ENCODE peak calls at places on chromosomes 3 and 15, in six cellular contexts. B is activated CD4-positive, alpha-beta T cell treated with anti-CD3 and anti-CD28 coated beads for 24 hours; P is putamen; W is ELF-1; M is activated T-cell treated with anti-CD3 and anti-CD28 coated beads, Interleukin-2, amount 50 U/mL, for 72 hours; R is substantia nigra. K is an unnamed sample.
A peak's percentile ranks its signal among the peaks of the same experiment; 100 is the strongest.

GRCh38 chr3:197289726-197290125 is 8.7 kb downstream of the DLG1 start:
- DNase-seq in M (no peak), B (no peak), P (no peak), W (no peak), R (no peak), K (no peak)

GRCh38 chr3:30770387-30770786 is 124.1 kb downstream of the GADL1 start:
- DNase-seq in P (peak; percentile 28), M (no peak), B (no peak), W (peak; percentile 61), R (peak; percentile 12), K (peak; percentile 19)

GRCh38 chr3:52351762-52352055 is 35.6 kb downstream of the DNAH1 start:
- DNase-seq in M (no peak), R (no peak), P (no peak), W (no peak), B (no peak), K (no peak)

GRCh38 chr3:43180027-43180426 is 74.1 kb upstream of the POMGNT2 start:
- DNase-seq in R (no peak), B (no peak), W (no peak), P (no peak), M (no peak), K (no peak)

GRCh38 chr3:38039899-38040261 is 872 bp downstream of the DLEC1 start:
- DNase-seq in B (no peak), R (no peak), M (peak; percentile 28), W (no peak), P (peak; percentile 40), K (peak; percentile 83)

GRCh38 chr15:79007066-79007465 is 62.2 kb upstream of the CTSH start:
- DNase-seq in W (peak; percentile 75), P (no peak), R (no peak), M (peak; percentile 55), B (peak; percentile 17), K (no peak)

GRCh38 chr15:73633991-73634495 is 854 bp upstream of the NPTN start:
- DNase-seq in R (no peak), W (peak; percentile 79), P (no peak), M (no peak), B (no peak), K (peak; percentile 5)

GRCh38 chr15:23035964-23036566 is 3.3 kb downstream of the TUBGCP5 start:
- DNase-seq in M (peak; percentile 65), B (peak; percentile 41), R (no peak), P (peak; percentile 11), W (peak; percentile 85), K (peak; percentile 35)

GRCh38 chr3:128573160-128573559 is 77.5 kb downstream of the RPN1 start:
- DNase-seq in M (no peak), W (no peak), B (no peak), P (no peak), R (no peak), K (no peak)

K was measured in Ammon's horn.